ENCODE peak calls at places on chromosomes 1 and 21, in four cellular contexts. F is ovary, R is lower lobe of right lung, D is MM.1S. V is an unnamed sample. For H3K27me3, the result is how much of the 10 kb centered on the place peaks cover.

GRCh38 chr1:156987715-156988114 is 57.8 kb downstream of the ARHGEF11 start:
- DNase-seq in F (no peak), R (no peak), D (no peak), V (no peak)

GRCh38 chr1:116769561-116769977 is 15.3 kb downstream of the CD2 start:
- DNase-seq in F (no peak), R (no peak), D (peak), V (no peak)

GRCh38 chr21:35682874-35683549 is 377.3 kb downstream of the SETD4 start:
- DNase-seq in F (no peak), R (no peak), D (peak), V (no peak)

GRCh38 chr1:47809301-47810084 is 187.7 kb downstream of the TRABD2B start:
- DNase-seq in F (no peak), R (no peak), D (no peak), V (peak)

GRCh38 chr1:55639051-55639450 is 423.9 kb upstream of the USP24 start:
- DNase-seq in F (no peak), R (no peak), D (no peak), V (no peak)

GRCh38 chr1:163320891-163321290 is 863 bp upstream of the NUF2 start:
- DNase-seq in F (no peak), R (no peak), D (no peak), V (no peak)

GRCh38 chr21:36757246-36757645 is 58.3 kb downstream of the SIM2 start:
- DNase-seq in F (no peak), R (no peak), D (no peak), V (no peak)

GRCh38 chr1:56830052-56830451 is 10.8 kb upstream of the FYB2 start:
- DNase-seq in F (no peak), R (no peak), D (no peak), V (no peak)

GRCh38 chr1:25565626-25566025 is 22.2 kb downstream of the LDLRAP1 start:
- DNase-seq in F (no peak), R (no peak), D (no peak), V (no peak)
- H3K27ac ChIP-seq in F (no peak), R (peak), D (no peak), V (no peak)

DNA sequence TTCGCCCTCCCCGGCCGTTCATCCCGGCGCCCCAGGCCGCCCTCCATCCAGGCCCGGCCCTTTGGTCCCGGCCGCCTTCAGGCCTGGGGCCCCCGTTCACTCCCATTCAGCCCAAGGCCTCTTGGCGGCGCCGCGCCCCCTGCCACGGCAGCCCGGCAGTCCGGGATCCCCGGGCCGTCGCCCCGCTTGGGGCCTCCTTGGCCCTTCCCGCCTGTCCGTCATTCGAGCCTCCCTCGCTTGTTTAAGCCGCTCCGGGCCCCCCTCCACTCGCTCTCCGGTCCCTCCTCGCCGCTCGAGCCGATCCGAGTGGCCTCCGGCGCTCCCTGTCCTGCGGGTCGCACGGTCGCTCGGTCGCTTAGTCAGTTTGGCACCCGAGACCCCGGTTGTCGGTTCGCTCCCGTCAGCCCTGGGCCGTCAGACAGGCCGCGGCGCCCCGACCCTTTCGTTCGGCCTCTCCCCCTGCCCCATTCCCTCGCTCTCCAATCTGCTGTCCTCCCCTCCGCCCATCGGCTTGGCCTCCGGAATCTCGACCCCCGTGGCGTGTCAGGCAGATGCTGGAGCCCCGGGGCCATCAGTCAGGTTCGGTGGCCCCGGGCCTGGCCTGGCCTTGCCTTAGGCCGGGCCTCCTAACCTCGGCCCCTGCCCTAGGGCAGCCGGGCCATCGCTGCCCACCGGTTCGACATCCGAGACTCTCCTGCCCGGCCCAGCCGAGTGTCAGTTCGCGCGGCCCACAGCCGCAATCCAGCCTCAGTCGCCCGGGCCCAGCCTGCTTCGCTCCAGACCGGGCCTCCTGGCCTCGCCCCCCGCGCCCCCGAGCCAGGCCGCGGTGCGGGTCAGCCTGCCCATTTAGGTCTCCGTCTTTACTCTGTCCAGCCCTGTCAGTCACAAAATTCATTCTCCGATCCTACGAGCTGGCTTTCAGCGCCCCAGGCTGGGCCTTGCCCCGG is 1.1 kb downstream of the LRRC41 start:
- DNase-seq in F (peak), R (peak), D (peak), V (peak)
- H3K4me3 ChIP-seq in F (peak), R (peak), D (peak), V (peak)

GRCh38 chr1:229434641-229435051 is 752 bp upstream of the ACTA1 start:
- DNase-seq in F (no peak), R (no peak), D (no peak), V (peak)

GRCh38 chr1:229432905-229433304 is 989 bp downstream of the ACTA1 start:
- DNase-seq in F (no peak), R (no peak), D (no peak), V (no peak)

GRCh38 chr1:229434005-229434640 is at the start of gene ACTA1:
- DNase-seq in F (no peak), R (no peak), D (no peak), V (peak)

GRCh38 chr1:229432116-229432461 is 1.8 kb downstream of the ACTA1 start:
- DNase-seq in F (no peak), R (no peak), D (no peak), V (no peak)

DNA sequence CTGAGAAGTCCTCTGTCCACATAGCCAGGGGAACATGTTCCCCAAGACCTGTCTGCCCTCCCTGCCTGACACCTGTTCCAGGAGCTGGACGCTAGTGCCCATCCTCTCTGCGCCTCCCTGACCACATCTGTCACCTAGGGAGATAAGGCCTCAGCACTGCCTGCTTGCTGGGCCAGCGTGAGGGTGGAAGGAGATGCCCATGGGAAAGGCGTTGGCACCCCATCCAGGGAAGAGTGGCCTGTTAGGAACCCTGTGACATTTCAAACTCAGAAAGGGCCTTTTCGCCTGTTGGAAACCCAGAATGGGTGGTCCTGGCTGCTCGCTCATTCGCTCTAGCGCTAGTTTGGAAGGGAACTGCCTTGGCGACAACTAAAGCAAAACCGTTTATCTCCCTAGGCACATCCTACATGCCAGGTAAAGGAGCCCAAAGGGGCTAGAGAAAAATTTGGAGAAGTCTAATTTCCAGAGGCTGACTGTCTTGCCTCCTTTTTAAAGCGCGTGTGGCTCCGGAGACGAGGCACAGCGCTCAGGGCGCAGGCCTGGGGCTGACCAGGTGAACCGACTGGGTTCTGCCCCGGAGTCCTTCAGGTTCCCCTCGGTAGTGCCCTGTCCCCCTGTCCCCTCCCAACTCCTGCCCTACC is 410 bp downstream of the ACTA1 start:
- DNase-seq in F (no peak), R (no peak), D (no peak), V (no peak)
- H3K27me3 ChIP-seq in F (under half), R (half or more), D (under half), V (under half)

DNA sequence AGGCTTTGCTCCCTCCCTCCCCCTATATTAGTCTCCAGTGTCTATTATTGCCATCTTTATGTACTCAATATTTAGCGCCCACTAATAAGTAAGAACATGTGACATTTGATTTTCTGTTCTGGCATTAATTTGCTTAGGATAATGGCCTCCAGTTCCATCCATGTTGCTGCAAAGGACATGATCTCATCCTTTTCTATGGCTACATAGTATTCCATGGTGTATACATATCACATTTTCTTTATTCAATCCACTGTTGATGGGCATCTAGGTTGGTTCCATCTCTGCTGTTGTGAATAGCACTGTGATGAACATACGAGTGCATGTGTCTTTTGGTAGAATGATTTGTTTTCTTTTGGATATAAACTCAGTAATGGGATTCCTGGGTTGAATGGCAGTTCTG is 61.3 kb downstream of the SH3GLB1 start:
- DNase-seq in F (no peak), R (no peak), D (no peak), V (no peak)
- H3K27ac ChIP-seq in F (no peak), R (no peak), D (no peak), V (no peak)

DNA sequence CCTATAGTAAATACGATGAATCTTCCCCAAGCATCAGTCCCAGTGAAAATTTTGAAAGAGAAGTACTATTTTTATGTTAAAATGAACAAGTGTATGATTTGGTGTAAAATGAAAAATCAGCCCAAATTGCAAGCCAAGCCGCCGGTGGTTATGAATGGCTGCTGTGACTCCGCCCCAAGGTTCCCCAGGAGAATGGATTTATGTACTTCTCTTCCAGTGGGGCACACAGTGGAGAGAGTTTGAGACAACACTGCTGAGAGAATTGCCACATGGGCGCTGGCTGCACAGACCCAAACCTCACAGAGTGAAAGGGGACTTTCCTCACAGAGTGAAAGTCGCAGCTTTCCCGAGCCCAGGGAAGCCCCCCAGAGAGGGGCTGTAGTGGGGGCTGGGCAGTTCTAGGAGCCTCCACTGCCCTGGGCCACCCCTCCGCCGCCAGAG is 24.0 kb downstream of the CDK18 start:
- DNase-seq in F (no peak), R (no peak), D (no peak), V (no peak)
- H3K4me3 ChIP-seq in F (no peak), R (peak), D (peak), V (peak)

GRCh38 chr1:155082301-155082940 is 3.8 kb downstream of the EFNA3 start:
- DNase-seq in F (no peak), R (no peak), D (no peak), V (no peak)
- H3K27me3 ChIP-seq in F (under half), R (half or more), D (half or more), V (under half)

GRCh38 chr1:27863552-27863943 is 8.8 kb upstream of the THEMIS2 start:
- DNase-seq in F (no peak), R (peak), D (no peak), V (no peak)

GRCh38 chr1:27861436-27861835 is 10.9 kb upstream of the THEMIS2 start:
- DNase-seq in F (no peak), R (no peak), D (no peak), V (no peak)

GRCh38 chr1:27862004-27862403 is 10.3 kb upstream of the THEMIS2 start:
- DNase-seq in F (no peak), R (no peak), D (no peak), V (no peak)

GRCh38 chr1:27862671-27863551 is 9.4 kb upstream of the THEMIS2 start:
- DNase-seq in F (no peak), R (peak), D (no peak), V (peak)

GRCh38 chr1:27864264-27864895 is 8.0 kb upstream of the THEMIS2 start:
- DNase-seq in F (no peak), R (no peak), D (no peak), V (no peak)
- H3K27ac ChIP-seq in F (no peak), R (peak), D (no peak), V (no peak)

DNA sequence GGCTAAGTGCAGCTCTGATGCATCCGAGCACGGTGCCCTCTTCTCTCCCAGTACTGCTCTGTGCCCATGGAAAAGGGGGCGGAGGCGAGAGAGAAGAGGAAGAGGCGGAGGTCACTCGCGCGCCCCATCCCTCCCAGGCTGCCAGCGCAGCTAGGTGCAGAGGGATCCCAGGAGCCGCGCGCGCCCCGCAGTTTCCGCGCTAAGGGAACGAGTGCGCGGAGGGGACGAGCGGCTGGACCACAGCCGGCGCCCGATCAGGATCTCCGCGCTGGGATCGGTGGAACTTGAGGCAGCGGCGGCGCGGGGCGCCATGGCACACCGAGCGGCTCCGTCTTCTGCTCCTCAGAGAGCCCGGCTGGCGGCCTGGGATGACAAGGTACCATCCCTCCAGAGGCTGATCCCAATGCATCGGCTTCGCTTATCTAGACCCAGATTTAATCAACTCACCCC is at the start of gene PTGFR:
- DNase-seq in F (peak), R (peak), D (no peak), V (no peak)
- H3K4me3 ChIP-seq in F (peak), R (peak), D (no peak), V (no peak)

GRCh38 chr1:34367954-34368353 is 191.2 kb downstream of the C1orf94 start:
- DNase-seq in F (no peak), R (no peak), D (no peak), V (no peak)

GRCh38 chr1:34364376-34364775 is 187.7 kb downstream of the C1orf94 start:
- DNase-seq in F (no peak), R (no peak), D (no peak), V (no peak)

GRCh38 chr1:34369701-34370455 is 193.2 kb downstream of the C1orf94 start:
- DNase-seq in F (no peak), R (no peak), D (no peak), V (no peak)

GRCh38 chr1:34365295-34365694 is 188.6 kb downstream of the C1orf94 start:
- DNase-seq in F (no peak), R (no peak), D (no peak), V (no peak)

GRCh38 chr1:34366875-34367624 is 190.3 kb downstream of the C1orf94 start:
- DNase-seq in F (no peak), R (no peak), D (no peak), V (no peak)
- H3K27me3 ChIP-seq in F (under half), R (under half), D (under half), V (under half)

V was measured in SJCRH30.